ENCODE peak calls at places on chromosome 18, in seven cellular contexts. One of them, this sample, is unnamed.

GRCh38 chr18:49875155-49875554 is 61.8 kb upstream of the ACAA2 start:
- DNase-seq in stimulated activated CD4-positive, alpha-beta T cell treated with anti-CD3 and anti-CD28 coated beads, Interleukin-2, amount 100 ng/mL, for 48 hours: no peak
- DNase-seq in cardiac muscle cell: no peak
- DNase-seq in NCI-H69: no peak
- DNase-seq in stomach: no peak
- DNase-seq in activated CD4-positive, CD25-positive, alpha-beta regulatory T cell: no peak
- DNase-seq in GM06990: no peak
- DNase-seq in this sample: no peak

GRCh38 chr18:12976305-12976704 is 14.9 kb upstream of the CEP192 start:
- DNase-seq in stimulated activated CD4-positive, alpha-beta T cell treated with anti-CD3 and anti-CD28 coated beads, Interleukin-2, amount 100 ng/mL, for 48 hours: no peak
- DNase-seq in cardiac muscle cell: no peak
- DNase-seq in NCI-H69: no peak
- DNase-seq in stomach: no peak
- DNase-seq in activated CD4-positive, CD25-positive, alpha-beta regulatory T cell: no peak
- DNase-seq in GM06990: no peak
- DNase-seq in this sample: no peak

GRCh38 chr18:80252136-80252535 is 4.8 kb upstream of the PARD6G start:
- DNase-seq in stimulated activated CD4-positive, alpha-beta T cell treated with anti-CD3 and anti-CD28 coated beads, Interleukin-2, amount 100 ng/mL, for 48 hours: no peak
- DNase-seq in cardiac muscle cell: no peak
- DNase-seq in NCI-H69: no peak
- DNase-seq in stomach: no peak
- DNase-seq in activated CD4-positive, CD25-positive, alpha-beta regulatory T cell: no peak
- DNase-seq in GM06990: no peak
- DNase-seq in this sample: no peak

GRCh38 chr18:31199190-31199769 is 36.6 kb upstream of the DSC1 start:
- DNase-seq in stimulated activated CD4-positive, alpha-beta T cell treated with anti-CD3 and anti-CD28 coated beads, Interleukin-2, amount 100 ng/mL, for 48 hours: no peak
- DNase-seq in cardiac muscle cell: no peak
- DNase-seq in NCI-H69: no peak
- DNase-seq in stomach: no peak
- DNase-seq in activated CD4-positive, CD25-positive, alpha-beta regulatory T cell: no peak
- DNase-seq in GM06990: no peak
- DNase-seq in this sample: no peak

GRCh38 chr18:31101148-31102019 is 837 bp downstream of the DSC2 start:
- DNase-seq in stimulated activated CD4-positive, alpha-beta T cell treated with anti-CD3 and anti-CD28 coated beads, Interleukin-2, amount 100 ng/mL, for 48 hours: no peak
- DNase-seq in cardiac muscle cell: peak
- DNase-seq in NCI-H69: peak
- DNase-seq in stomach: peak
- DNase-seq in activated CD4-positive, CD25-positive, alpha-beta regulatory T cell: no peak
- DNase-seq in GM06990: peak
- DNase-seq in this sample: no peak

GRCh38 chr18:61062241-61062640 is 271.0 kb upstream of the CDH20 start:
- DNase-seq in stimulated activated CD4-positive, alpha-beta T cell treated with anti-CD3 and anti-CD28 coated beads, Interleukin-2, amount 100 ng/mL, for 48 hours: no peak
- DNase-seq in cardiac muscle cell: no peak
- DNase-seq in NCI-H69: no peak
- DNase-seq in stomach: no peak
- DNase-seq in activated CD4-positive, CD25-positive, alpha-beta regulatory T cell: no peak
- DNase-seq in GM06990: no peak
- DNase-seq in this sample: no peak

GRCh38 chr18:8912348-8913057 is 190.0 kb upstream of the NDUFV2 start:
- DNase-seq in stimulated activated CD4-positive, alpha-beta T cell treated with anti-CD3 and anti-CD28 coated beads, Interleukin-2, amount 100 ng/mL, for 48 hours: no peak
- DNase-seq in cardiac muscle cell: peak
- DNase-seq in NCI-H69: peak
- DNase-seq in stomach: no peak
- DNase-seq in activated CD4-positive, CD25-positive, alpha-beta regulatory T cell: no peak
- DNase-seq in GM06990: peak
- DNase-seq in this sample: no peak

GRCh38 chr18:45783097-45784075 is 42.1 kb upstream of the SIGLEC15 start:
- DNase-seq in stimulated activated CD4-positive, alpha-beta T cell treated with anti-CD3 and anti-CD28 coated beads, Interleukin-2, amount 100 ng/mL, for 48 hours: no peak
- DNase-seq in cardiac muscle cell: no peak
- DNase-seq in NCI-H69: no peak
- DNase-seq in stomach: no peak
- DNase-seq in activated CD4-positive, CD25-positive, alpha-beta regulatory T cell: no peak
- DNase-seq in GM06990: no peak
- DNase-seq in this sample: no peak

GRCh38 chr18:11178951-11179549 is 29.7 kb upstream of the PIEZO2 start:
- DNase-seq in stimulated activated CD4-positive, alpha-beta T cell treated with anti-CD3 and anti-CD28 coated beads, Interleukin-2, amount 100 ng/mL, for 48 hours: no peak
- DNase-seq in cardiac muscle cell: no peak
- DNase-seq in NCI-H69: no peak
- DNase-seq in stomach: no peak
- DNase-seq in activated CD4-positive, CD25-positive, alpha-beta regulatory T cell: no peak
- DNase-seq in GM06990: no peak
- DNase-seq in this sample: no peak

GRCh38 chr18:23301971-23302370 is 151.1 kb upstream of the RIOK3 start:
- DNase-seq in stimulated activated CD4-positive, alpha-beta T cell treated with anti-CD3 and anti-CD28 coated beads, Interleukin-2, amount 100 ng/mL, for 48 hours: no peak
- DNase-seq in cardiac muscle cell: no peak
- DNase-seq in NCI-H69: peak
- DNase-seq in stomach: no peak
- DNase-seq in activated CD4-positive, CD25-positive, alpha-beta regulatory T cell: no peak
- DNase-seq in GM06990: no peak
- DNase-seq in this sample: no peak

GRCh38 chr18:74897971-74898657 is 300.4 kb downstream of the ZNF407 start:
- DNase-seq in stimulated activated CD4-positive, alpha-beta T cell treated with anti-CD3 and anti-CD28 coated beads, Interleukin-2, amount 100 ng/mL, for 48 hours: no peak
- DNase-seq in cardiac muscle cell: no peak
- DNase-seq in NCI-H69: peak
- DNase-seq in stomach: no peak
- DNase-seq in activated CD4-positive, CD25-positive, alpha-beta regulatory T cell: no peak
- DNase-seq in GM06990: no peak
- DNase-seq in this sample: no peak

GRCh38 chr18:55346961-55347740 is 240.8 kb downstream of the TCF4 start:
- DNase-seq in stimulated activated CD4-positive, alpha-beta T cell treated with anti-CD3 and anti-CD28 coated beads, Interleukin-2, amount 100 ng/mL, for 48 hours: no peak
- DNase-seq in cardiac muscle cell: no peak
- DNase-seq in NCI-H69: no peak
- DNase-seq in stomach: no peak
- DNase-seq in activated CD4-positive, CD25-positive, alpha-beta regulatory T cell: no peak
- DNase-seq in GM06990: no peak
- DNase-seq in this sample: no peak

GRCh38 chr18:40133253-40133652 is 1821.8 kb upstream of the PIK3C3 start:
- DNase-seq in stimulated activated CD4-positive, alpha-beta T cell treated with anti-CD3 and anti-CD28 coated beads, Interleukin-2, amount 100 ng/mL, for 48 hours: no peak
- DNase-seq in cardiac muscle cell: no peak
- DNase-seq in NCI-H69: peak
- DNase-seq in stomach: no peak
- DNase-seq in activated CD4-positive, CD25-positive, alpha-beta regulatory T cell: no peak
- DNase-seq in GM06990: no peak
- DNase-seq in this sample: no peak

GRCh38 chr18:55338955-55339662 is 248.9 kb downstream of the TCF4 start:
- DNase-seq in stimulated activated CD4-positive, alpha-beta T cell treated with anti-CD3 and anti-CD28 coated beads, Interleukin-2, amount 100 ng/mL, for 48 hours: no peak
- DNase-seq in cardiac muscle cell: no peak
- DNase-seq in NCI-H69: peak
- DNase-seq in stomach: no peak
- DNase-seq in activated CD4-positive, CD25-positive, alpha-beta regulatory T cell: no peak
- DNase-seq in GM06990: no peak
- DNase-seq in this sample: no peak

GRCh38 chr18:59002974-59003594 is 136.6 kb upstream of the SEC11C start:
- DNase-seq in stimulated activated CD4-positive, alpha-beta T cell treated with anti-CD3 and anti-CD28 coated beads, Interleukin-2, amount 100 ng/mL, for 48 hours: no peak
- DNase-seq in cardiac muscle cell: no peak
- DNase-seq in NCI-H69: no peak
- DNase-seq in stomach: no peak
- DNase-seq in activated CD4-positive, CD25-positive, alpha-beta regulatory T cell: no peak
- DNase-seq in GM06990: no peak
- DNase-seq in this sample: no peak

GRCh38 chr18:12946549-12947354 is 1.1 kb upstream of the SEH1L start:
- DNase-seq in stimulated activated CD4-positive, alpha-beta T cell treated with anti-CD3 and anti-CD28 coated beads, Interleukin-2, amount 100 ng/mL, for 48 hours: peak
- DNase-seq in cardiac muscle cell: peak
- DNase-seq in NCI-H69: peak
- DNase-seq in stomach: peak
- DNase-seq in activated CD4-positive, CD25-positive, alpha-beta regulatory T cell: no peak
- DNase-seq in GM06990: no peak
- DNase-seq in this sample: no peak

GRCh38 chr18:48575301-48575657 is 36.4 kb downstream of the CTIF start:
- DNase-seq in stimulated activated CD4-positive, alpha-beta T cell treated with anti-CD3 and anti-CD28 coated beads, Interleukin-2, amount 100 ng/mL, for 48 hours: no peak
- DNase-seq in cardiac muscle cell: no peak
- DNase-seq in NCI-H69: peak
- DNase-seq in stomach: no peak
- DNase-seq in activated CD4-positive, CD25-positive, alpha-beta regulatory T cell: no peak
- DNase-seq in GM06990: no peak
- DNase-seq in this sample: no peak

GRCh38 chr18:76431437-76432273 is 63.4 kb downstream of the ZNF516 start:
- DNase-seq in stimulated activated CD4-positive, alpha-beta T cell treated with anti-CD3 and anti-CD28 coated beads, Interleukin-2, amount 100 ng/mL, for 48 hours: no peak
- DNase-seq in cardiac muscle cell: no peak
- DNase-seq in NCI-H69: no peak
- DNase-seq in stomach: no peak
- DNase-seq in activated CD4-positive, CD25-positive, alpha-beta regulatory T cell: no peak
- DNase-seq in GM06990: no peak
- DNase-seq in this sample: no peak

GRCh38 chr18:59249186-59249774 is 24.0 kb downstream of the RAX start:
- DNase-seq in stimulated activated CD4-positive, alpha-beta T cell treated with anti-CD3 and anti-CD28 coated beads, Interleukin-2, amount 100 ng/mL, for 48 hours: no peak
- DNase-seq in cardiac muscle cell: peak
- DNase-seq in NCI-H69: peak
- DNase-seq in stomach: no peak
- DNase-seq in activated CD4-positive, CD25-positive, alpha-beta regulatory T cell: no peak
- DNase-seq in GM06990: no peak
- DNase-seq in this sample: no peak

GRCh38 chr18:37497836-37498518 is 67.6 kb downstream of the CELF4 start:
- DNase-seq in stimulated activated CD4-positive, alpha-beta T cell treated with anti-CD3 and anti-CD28 coated beads, Interleukin-2, amount 100 ng/mL, for 48 hours: no peak
- DNase-seq in cardiac muscle cell: no peak
- DNase-seq in NCI-H69: peak
- DNase-seq in stomach: no peak
- DNase-seq in activated CD4-positive, CD25-positive, alpha-beta regulatory T cell: no peak
- DNase-seq in GM06990: no peak
- DNase-seq in this sample: no peak

GRCh38 chr18:22558945-22559385 is 141.2 kb upstream of the CTAGE1 start:
- DNase-seq in stimulated activated CD4-positive, alpha-beta T cell treated with anti-CD3 and anti-CD28 coated beads, Interleukin-2, amount 100 ng/mL, for 48 hours: no peak
- DNase-seq in cardiac muscle cell: peak
- DNase-seq in NCI-H69: peak
- DNase-seq in stomach: peak
- DNase-seq in activated CD4-positive, CD25-positive, alpha-beta regulatory T cell: no peak
- DNase-seq in GM06990: no peak
- DNase-seq in this sample: no peak

GRCh38 chr18:74353169-74353775 is 37.6 kb downstream of the C18orf63 start:
- DNase-seq in stimulated activated CD4-positive, alpha-beta T cell treated with anti-CD3 and anti-CD28 coated beads, Interleukin-2, amount 100 ng/mL, for 48 hours: peak
- DNase-seq in cardiac muscle cell: peak
- DNase-seq in NCI-H69: peak
- DNase-seq in stomach: peak
- DNase-seq in activated CD4-positive, CD25-positive, alpha-beta regulatory T cell: peak
- DNase-seq in GM06990: no peak
- DNase-seq in this sample: no peak

GRCh38 chr18:21291106-21291505 is 49.1 kb downstream of the GREB1L start:
- DNase-seq in stimulated activated CD4-positive, alpha-beta T cell treated with anti-CD3 and anti-CD28 coated beads, Interleukin-2, amount 100 ng/mL, for 48 hours: no peak
- DNase-seq in cardiac muscle cell: no peak
- DNase-seq in NCI-H69: peak
- DNase-seq in stomach: no peak
- DNase-seq in activated CD4-positive, CD25-positive, alpha-beta regulatory T cell: no peak
- DNase-seq in GM06990: no peak
- DNase-seq in this sample: no peak

GRCh38 chr18:32422978-32423740 is 47.5 kb downstream of the GAREM1 start:
- DNase-seq in stimulated activated CD4-positive, alpha-beta T cell treated with anti-CD3 and anti-CD28 coated beads, Interleukin-2, amount 100 ng/mL, for 48 hours: no peak
- DNase-seq in cardiac muscle cell: no peak
- DNase-seq in NCI-H69: peak
- DNase-seq in stomach: no peak
- DNase-seq in activated CD4-positive, CD25-positive, alpha-beta regulatory T cell: no peak
- DNase-seq in GM06990: no peak
- DNase-seq in this sample: no peak

GRCh38 chr18:48152549-48152948 is 222.1 kb upstream of the SMAD2 start:
- DNase-seq in stimulated activated CD4-positive, alpha-beta T cell treated with anti-CD3 and anti-CD28 coated beads, Interleukin-2, amount 100 ng/mL, for 48 hours: no peak
- DNase-seq in cardiac muscle cell: no peak
- DNase-seq in NCI-H69: no peak
- DNase-seq in stomach: no peak
- DNase-seq in activated CD4-positive, CD25-positive, alpha-beta regulatory T cell: no peak
- DNase-seq in GM06990: no peak
- DNase-seq in this sample: no peak

GRCh38 chr18:67135981-67136380 is 380.5 kb downstream of the DSEL start:
- DNase-seq in stimulated activated CD4-positive, alpha-beta T cell treated with anti-CD3 and anti-CD28 coated beads, Interleukin-2, amount 100 ng/mL, for 48 hours: no peak
- DNase-seq in cardiac muscle cell: no peak
- DNase-seq in NCI-H69: peak
- DNase-seq in stomach: no peak
- DNase-seq in activated CD4-positive, CD25-positive, alpha-beta regulatory T cell: no peak
- DNase-seq in GM06990: no peak
- DNase-seq in this sample: no peak

GRCh38 chr18:63259581-63259830 is 60.1 kb downstream of the BCL2 start:
- DNase-seq in stimulated activated CD4-positive, alpha-beta T cell treated with anti-CD3 and anti-CD28 coated beads, Interleukin-2, amount 100 ng/mL, for 48 hours: no peak
- DNase-seq in cardiac muscle cell: no peak
- DNase-seq in NCI-H69: no peak
- DNase-seq in stomach: no peak
- DNase-seq in activated CD4-positive, CD25-positive, alpha-beta regulatory T cell: no peak
- DNase-seq in GM06990: no peak
- DNase-seq in this sample: no peak

GRCh38 chr18:23291456-23292205 is 156.3 kb downstream of the CABLES1 start:
- DNase-seq in stimulated activated CD4-positive, alpha-beta T cell treated with anti-CD3 and anti-CD28 coated beads, Interleukin-2, amount 100 ng/mL, for 48 hours: no peak
- DNase-seq in cardiac muscle cell: no peak
- DNase-seq in NCI-H69: no peak
- DNase-seq in stomach: no peak
- DNase-seq in activated CD4-positive, CD25-positive, alpha-beta regulatory T cell: no peak
- DNase-seq in GM06990: no peak
- DNase-seq in this sample: no peak

GRCh38 chr18:7902399-7902839 is 335.3 kb downstream of the PTPRM start:
- DNase-seq in stimulated activated CD4-positive, alpha-beta T cell treated with anti-CD3 and anti-CD28 coated beads, Interleukin-2, amount 100 ng/mL, for 48 hours: no peak
- DNase-seq in cardiac muscle cell: no peak
- DNase-seq in NCI-H69: no peak
- DNase-seq in stomach: no peak
- DNase-seq in activated CD4-positive, CD25-positive, alpha-beta regulatory T cell: no peak
- DNase-seq in GM06990: no peak
- DNase-seq in this sample: no peak

GRCh38 chr18:8362863-8363262 is 246.4 kb upstream of the RAB12 start:
- DNase-seq in stimulated activated CD4-positive, alpha-beta T cell treated with anti-CD3 and anti-CD28 coated beads, Interleukin-2, amount 100 ng/mL, for 48 hours: no peak
- DNase-seq in cardiac muscle cell: no peak
- DNase-seq in NCI-H69: peak
- DNase-seq in stomach: no peak
- DNase-seq in activated CD4-positive, CD25-positive, alpha-beta regulatory T cell: no peak
- DNase-seq in GM06990: no peak
- DNase-seq in this sample: no peak

GRCh38 chr18:40676676-40677075 is 1278.4 kb upstream of the PIK3C3 start:
- DNase-seq in stimulated activated CD4-positive, alpha-beta T cell treated with anti-CD3 and anti-CD28 coated beads, Interleukin-2, amount 100 ng/mL, for 48 hours: no peak
- DNase-seq in cardiac muscle cell: no peak
- DNase-seq in NCI-H69: no peak
- DNase-seq in stomach: no peak
- DNase-seq in activated CD4-positive, CD25-positive, alpha-beta regulatory T cell: no peak
- DNase-seq in GM06990: no peak
- DNase-seq in this sample: no peak

GRCh38 chr18:28041366-28041765 is 135.6 kb downstream of the CDH2 start:
- DNase-seq in stimulated activated CD4-positive, alpha-beta T cell treated with anti-CD3 and anti-CD28 coated beads, Interleukin-2, amount 100 ng/mL, for 48 hours: no peak
- DNase-seq in cardiac muscle cell: peak
- DNase-seq in NCI-H69: no peak
- DNase-seq in stomach: no peak
- DNase-seq in activated CD4-positive, CD25-positive, alpha-beta regulatory T cell: no peak
- DNase-seq in GM06990: no peak
- DNase-seq in this sample: no peak

GRCh38 chr18:48230459-48231113 is 178.6 kb downstream of the ZBTB7C start:
- DNase-seq in stimulated activated CD4-positive, alpha-beta T cell treated with anti-CD3 and anti-CD28 coated beads, Interleukin-2, amount 100 ng/mL, for 48 hours: no peak
- DNase-seq in cardiac muscle cell: peak
- DNase-seq in NCI-H69: peak
- DNase-seq in stomach: peak
- DNase-seq in activated CD4-positive, CD25-positive, alpha-beta regulatory T cell: no peak
- DNase-seq in GM06990: no peak
- DNase-seq in this sample: no peak

This sample was measured in activated naive CD8-positive, alpha-beta T cell treated with anti-CD3 and anti-CD28 coated beads, Interleukin-2, amount 50 U/mL, for 16 hours.